ENCODE peak calls at places on chromosomes 4 and X, in nine cellular contexts. I, G, J, O, A, E, W, K and M are unnamed samples.

GRCh38 chr4:24799544-24800272 is 4.3 kb downstream of the SOD3 start:
- DNase-seq in I (no peak), G (no peak), J (no peak), O (no peak), A (peak), E (no peak), W (peak), K (no peak), M (peak)

GRCh38 chrX:41184312-41184711 is 99.1 kb downstream of the USP9X start:
- DNase-seq in I (no peak), G (no peak), J (no peak), O (no peak), A (no peak), E (no peak), W (no peak), K (no peak), M (no peak)

GRCh38 chr4:76526585-76526990 is 91.6 kb downstream of the SHROOM3 start:
- DNase-seq in I (no peak), G (no peak), J (peak), O (no peak), A (no peak), E (no peak), W (no peak), K (peak), M (no peak)

GRCh38 chrX:103488332-103488731 is 31.0 kb downstream of the RAB40A start:
- DNase-seq in I (peak), G (no peak), J (peak), O (no peak), A (no peak), E (no peak), W (no peak), K (no peak), M (peak)

GRCh38 chr4:93731448-93731847 is 97.1 kb upstream of the ATOH1 start:
- DNase-seq in I (no peak), G (no peak), J (no peak), O (no peak), A (peak), E (no peak), W (no peak), K (no peak), M (peak)

GRCh38 chrX:134718329-134719317 is 60.4 kb upstream of the PLAC1 start:
- DNase-seq in I (peak), G (no peak), J (peak), O (peak), A (no peak), E (no peak), W (peak), K (peak), M (peak)

GRCh38 chrX:130726661-130727060 is 176.3 kb downstream of the ENOX2 start:
- DNase-seq in I (no peak), G (no peak), J (no peak), O (no peak), A (no peak), E (no peak), W (no peak), K (no peak), M (no peak)

GRCh38 chr4:4430492-4431195 is 43.7 kb downstream of the NSG1 start:
- DNase-seq in I (peak), G (no peak), J (peak), O (no peak), A (no peak), E (no peak), W (no peak), K (no peak), M (peak)

GRCh38 chrX:119729408-119730201 is 28.8 kb upstream of the SOWAHD start:
- DNase-seq in I (peak), G (peak), J (peak), O (peak), A (peak), E (no peak), W (peak), K (peak), M (peak)

GRCh38 chr4:14650127-14650526 is 352.2 kb upstream of the CPEB2 start:
- DNase-seq in I (no peak), G (no peak), J (no peak), O (no peak), A (no peak), E (no peak), W (no peak), K (no peak), M (no peak)

GRCh38 chr4:95949136-95949765 is 109.4 kb downstream of the PDHA2 start:
- DNase-seq in I (no peak), G (no peak), J (no peak), O (no peak), A (peak), E (no peak), W (no peak), K (no peak), M (no peak)

GRCh38 chrX:334971-335757 is 16.6 kb upstream of the GTPBP6 start:
- DNase-seq in I (no peak), G (no peak), J (no peak), O (no peak), A (no peak), E (peak), W (no peak), K (no peak), M (no peak)

GRCh38 chr4:110830461-110830860 is 207.6 kb upstream of the PITX2 start:
- DNase-seq in I (no peak), G (no peak), J (no peak), O (no peak), A (no peak), E (no peak), W (no peak), K (no peak), M (no peak)

GRCh38 chr4:22434895-22435294 is 81.0 kb downstream of the ADGRA3 start:
- DNase-seq in I (peak), G (no peak), J (peak), O (no peak), A (peak), E (no peak), W (no peak), K (peak), M (peak)

GRCh38 chr4:168496834-168497233 is at the start of gene PALLD:
- DNase-seq in I (no peak), G (no peak), J (no peak), O (no peak), A (no peak), E (no peak), W (no peak), K (no peak), M (no peak)

GRCh38 chr4:25795566-25796454 is 67.0 kb downstream of the SEL1L3 start:
- DNase-seq in I (no peak), G (peak), J (no peak), O (no peak), A (no peak), E (no peak), W (no peak), K (no peak), M (no peak)

GRCh38 chrX:110316351-110317078 is 1.4 kb downstream of the AMMECR1 start:
- DNase-seq in I (no peak), G (no peak), J (no peak), O (no peak), A (no peak), E (no peak), W (no peak), K (no peak), M (peak)

GRCh38 chr4:73725499-73725898 is 14.9 kb upstream of the CXCL8 start:
- DNase-seq in I (no peak), G (no peak), J (no peak), O (no peak), A (no peak), E (no peak), W (no peak), K (no peak), M (no peak)

GRCh38 chrX:2243913-2244460 is 256.8 kb downstream of the DHRSX start:
- DNase-seq in I (no peak), G (no peak), J (no peak), O (no peak), A (no peak), E (no peak), W (no peak), K (no peak), M (no peak)

GRCh38 chr4:150573534-150573933 is 8.4 kb upstream of the MAB21L2 start:
- DNase-seq in I (no peak), G (no peak), J (no peak), O (no peak), A (no peak), E (no peak), W (no peak), K (no peak), M (no peak)

GRCh38 chrX:46811101-46811500 is 25.7 kb upstream of the RP2 start:
- DNase-seq in I (no peak), G (no peak), J (no peak), O (no peak), A (no peak), E (no peak), W (no peak), K (no peak), M (no peak)

GRCh38 chrX:41895826-41896225 is 27.5 kb downstream of the CASK start:
- DNase-seq in I (no peak), G (no peak), J (no peak), O (no peak), A (no peak), E (no peak), W (no peak), K (no peak), M (no peak)

GRCh38 chrX:619812-620493 is 10.6 kb upstream of the SHOX start:
- DNase-seq in I (peak), G (peak), J (no peak), O (no peak), A (no peak), E (no peak), W (no peak), K (no peak), M (no peak)

GRCh38 chr4:37415845-37416369 is 171.4 kb downstream of the NWD2 start:
- DNase-seq in I (no peak), G (no peak), J (no peak), O (no peak), A (no peak), E (no peak), W (no peak), K (no peak), M (no peak)

GRCh38 chrX:136491832-136492231 is 4.1 kb downstream of the BRS3 start:
- DNase-seq in I (no peak), G (no peak), J (no peak), O (no peak), A (no peak), E (no peak), W (no peak), K (no peak), M (no peak)

GRCh38 chrX:144327515-144327914 is 443.6 kb downstream of the UBE2NL start:
- DNase-seq in I (no peak), G (no peak), J (no peak), O (no peak), A (no peak), E (no peak), W (no peak), K (no peak), M (no peak)

GRCh38 chr4:83034630-83035494 is at the start of gene COPS4:
- DNase-seq in I (peak), G (peak), J (peak), O (peak), A (peak), E (peak), W (peak), K (peak), M (peak)
- TF ChIP-seq POLR2A in I (peak), G (no peak), J (peak), O (peak), A (peak), E (peak), W (peak), K (no peak), M (peak)

DNA sequence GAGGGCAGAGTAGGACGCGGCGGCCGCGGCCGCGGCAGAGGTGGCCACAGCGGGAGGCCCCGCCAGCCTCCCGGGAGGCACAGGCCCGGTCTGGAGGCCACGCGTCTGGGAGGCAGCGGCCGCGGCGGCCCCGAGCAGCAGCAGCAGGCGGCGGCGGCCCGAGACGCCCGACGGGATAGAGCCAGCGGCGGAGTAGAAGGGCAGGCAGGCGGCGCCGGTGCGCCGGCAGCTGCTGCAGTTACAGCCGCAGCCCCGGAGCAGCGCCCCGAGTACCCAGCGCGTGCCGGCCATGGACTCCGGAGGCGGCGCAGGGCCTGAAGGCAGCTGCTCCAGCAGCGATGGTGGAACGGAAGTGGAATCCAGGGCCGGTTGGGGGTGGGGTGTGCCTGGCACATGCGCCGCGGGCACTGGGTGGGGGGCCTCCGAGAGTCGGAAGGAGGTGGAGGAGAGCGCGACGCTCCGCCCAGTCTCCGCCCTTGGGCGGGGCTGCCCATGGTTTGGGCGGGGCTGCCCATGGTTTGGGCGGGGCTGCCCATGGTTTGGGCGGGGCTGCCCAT is at the start of gene GRSF1:
- DNase-seq in I (peak), G (peak), J (peak), O (peak), A (peak), E (peak), W (peak), K (peak), M (peak)
- TF ChIP-seq POLR2A in I (peak), G (no peak), J (peak), O (peak), A (peak), E (peak), W (peak), K (peak), M (peak)

DNA sequence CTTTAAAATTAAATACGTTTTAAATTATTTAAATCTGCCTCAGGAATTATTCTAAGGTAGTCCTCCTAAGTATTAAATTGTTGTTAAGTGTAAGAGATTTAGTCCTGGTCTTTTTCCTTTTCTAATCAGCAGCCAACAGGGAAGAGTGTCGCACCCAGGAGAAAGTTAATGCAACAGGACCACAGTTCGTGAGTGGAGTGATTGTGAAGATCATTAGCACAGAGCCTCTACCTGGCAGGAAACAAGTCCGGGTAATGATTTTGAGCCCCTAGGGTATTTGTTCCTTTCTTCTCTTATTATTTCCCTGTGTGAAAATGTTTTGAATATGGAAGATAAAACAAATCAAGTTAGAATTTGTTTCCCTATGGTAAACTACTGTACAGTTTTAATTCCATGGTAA is 13.4 kb downstream of the LARP7 start:
- DNase-seq in I (no peak), G (no peak), J (no peak), O (no peak), A (no peak), E (no peak), W (no peak), K (no peak), M (no peak)
- TF ChIP-seq POLR2A in I (no peak), G (no peak), J (no peak), O (no peak), A (no peak), E (no peak), W (no peak), K (no peak), M (no peak)

GRCh38 chr4:9785926-9786325 is 4.5 kb downstream of the DRD5 start:
- DNase-seq in I (no peak), G (no peak), J (no peak), O (no peak), A (no peak), E (no peak), W (no peak), K (no peak), M (no peak)

GRCh38 chr4:9781343-9782135 is at the start of gene DRD5:
- DNase-seq in I (no peak), G (no peak), J (no peak), O (no peak), A (no peak), E (no peak), W (no peak), K (no peak), M (no peak)

DNA sequence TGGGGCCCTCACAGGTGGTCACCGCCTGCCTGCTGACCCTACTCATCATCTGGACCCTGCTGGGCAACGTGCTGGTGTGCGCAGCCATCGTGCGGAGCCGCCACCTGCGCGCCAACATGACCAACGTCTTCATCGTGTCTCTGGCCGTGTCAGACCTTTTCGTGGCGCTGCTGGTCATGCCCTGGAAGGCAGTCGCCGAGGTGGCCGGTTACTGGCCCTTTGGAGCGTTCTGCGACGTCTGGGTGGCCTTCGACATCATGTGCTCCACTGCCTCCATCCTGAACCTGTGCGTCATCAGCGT is 652 bp downstream of the DRD5 start:
- DNase-seq in I (no peak), G (no peak), J (no peak), O (no peak), A (no peak), E (no peak), W (no peak), K (no peak), M (no peak)
- TF ChIP-seq POLR2A in I (no peak), G (no peak), J (no peak), O (no peak), A (no peak), E (no peak), W (no peak), K (no peak), M (no peak)

DNA sequence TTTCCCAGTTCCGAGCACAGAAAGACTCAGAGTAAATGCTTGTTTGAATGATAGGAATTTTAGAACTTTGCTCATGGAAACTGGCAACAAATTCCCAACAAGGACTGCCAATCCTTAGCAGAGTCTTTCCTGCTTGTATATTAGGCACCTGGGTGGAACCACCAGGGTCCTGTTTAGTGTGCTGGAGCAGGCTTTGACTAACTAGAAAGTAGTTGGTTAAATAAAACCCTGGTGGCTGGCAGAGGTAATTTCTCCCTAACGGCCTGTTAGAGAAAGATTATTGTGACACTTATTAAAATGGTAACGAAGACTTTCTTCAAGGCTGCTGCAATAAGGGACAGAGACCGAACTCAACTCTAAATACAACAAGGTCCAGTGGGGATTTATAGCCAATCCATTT is 103.6 kb upstream of the TEX13D start:
- DNase-seq in I (no peak), G (no peak), J (no peak), O (no peak), A (no peak), E (no peak), W (no peak), K (no peak), M (no peak)
- TF ChIP-seq POLR2A in I (no peak), G (no peak), J (no peak), O (no peak), A (no peak), E (no peak), W (no peak), K (no peak), M (no peak)

GRCh38 chr4:40718571-40718970 is 31.2 kb upstream of the NSUN7 start:
- DNase-seq in I (no peak), G (no peak), J (no peak), O (no peak), A (no peak), E (no peak), W (no peak), K (peak), M (no peak)
- TF ChIP-seq POLR2A in I (no peak), G (no peak), J (no peak), O (no peak), A (no peak), E (no peak), W (no peak), K (no peak), M (no peak)

DNA sequence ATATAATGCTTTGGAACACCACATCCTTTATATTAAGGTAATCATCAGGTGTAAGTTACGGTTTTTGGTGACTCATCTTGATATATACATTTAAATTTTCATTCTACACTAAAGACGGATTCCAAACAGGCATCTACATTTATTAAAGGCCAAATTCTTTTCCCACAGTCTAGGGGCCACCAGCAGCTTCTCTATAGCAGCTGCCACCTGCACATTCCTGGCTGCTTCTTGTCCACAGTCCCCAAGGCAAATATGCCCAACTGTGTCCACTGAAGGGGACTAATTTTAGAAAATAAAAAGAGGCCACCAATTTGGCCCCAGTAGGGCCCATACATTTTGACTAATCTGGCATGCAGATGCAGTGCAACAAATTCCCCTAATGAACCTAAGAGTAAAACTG is 96.6 kb downstream of the EFHC2 start:
- DNase-seq in I (no peak), G (no peak), J (no peak), O (no peak), A (no peak), E (no peak), W (no peak), K (no peak), M (no peak)
- TF ChIP-seq POLR2A in I (no peak), G (no peak), J (no peak), O (no peak), A (no peak), E (no peak), W (no peak), K (no peak), M (no peak)

GRCh38 chr4:39977489-39978377 is at the start of gene PDS5A:
- DNase-seq in I (peak), G (peak), J (peak), O (peak), A (peak), E (peak), W (peak), K (peak), M (peak)
- TF ChIP-seq POLR2A in I (peak), G (no peak), J (peak), O (peak), A (peak), E (no peak), W (peak), K (no peak), M (peak)